ENCODE peak calls at places on chromosomes 5 and 9, in ten cellular contexts. I is H54, Y is testis, V is IMR-90, L is heart left ventricle, X is HepG2, P is endothelial cell of umbilical vein, B is esophagus muscularis mucosa, T is suprapubic skin, E is uterus. Q is an unnamed sample.
A peak's percentile ranks its signal among the peaks of the same experiment; 100 is the strongest.

GRCh38 chr9:118882674-118883073 is 486.6 kb downstream of the BRINP1 start:
- DNase-seq in V (no peak), L (no peak), E (no peak), B (no peak), I (peak; percentile 15), Y (no peak), T (no peak), P (no peak), X (no peak), Q (no peak)

GRCh38 chr5:115535479-115536035 is 9.0 kb downstream of the FEM1C start:
- DNase-seq in B (no peak), T (no peak), V (no peak), L (no peak), Y (no peak), X (no peak), P (no peak), I (no peak), E (no peak), Q (no peak)

GRCh38 chr5:151082274-151082902 is 1.6 kb upstream of the TNIP1 start:
- DNase-seq in E (no peak), I (no peak), P (no peak), V (peak; percentile 37), Y (no peak), X (peak; percentile 43), B (no peak), L (no peak), T (no peak), Q (no peak)

GRCh38 chr9:33193818-33194217 is 26.7 kb upstream of the B4GALT1 start:
- DNase-seq in X (no peak), L (no peak), T (no peak), V (no peak), Y (no peak), B (no peak), P (no peak), E (no peak), I (no peak), Q (no peak)

GRCh38 chr5:149110406-149110805 is 30.9 kb upstream of the ABLIM3 start:
- DNase-seq in B (no peak), X (no peak), P (no peak), T (no peak), I (no peak), Y (no peak), V (peak; percentile 36), L (no peak), E (no peak), Q (no peak)

GRCh38 chr9:86783884-86784283 is 163.4 kb downstream of the GAS1 start:
- DNase-seq in B (peak; percentile 29), I (no peak), T (no peak), L (no peak), V (peak; percentile 90), E (no peak), P (no peak), Y (no peak), X (no peak), Q (no peak)

GRCh38 chr9:100322954-100323536 is 29.7 kb downstream of the TEX10 start:
- DNase-seq in V (peak; percentile 51), P (peak; percentile 52), E (no peak), L (no peak), T (no peak), Y (peak; percentile 52), X (peak; percentile 26), I (peak; percentile 11), B (no peak), Q (no peak)

GRCh38 chr9:16915126-16915831 is 44.8 kb upstream of the BNC2 start:
- DNase-seq in P (no peak), E (no peak), T (no peak), X (no peak), Y (no peak), I (no peak), L (no peak), V (no peak), B (no peak), Q (no peak)

GRCh38 chr5:156481741-156482140 is 154.8 kb downstream of the SGCD start:
- DNase-seq in V (peak; percentile 16), X (no peak), B (no peak), I (no peak), L (no peak), T (no peak), E (no peak), Y (no peak), P (no peak), Q (no peak)

GRCh38 chr5:174311531-174312269 is 266.2 kb downstream of the NSG2 start:
- DNase-seq in L (peak; percentile 60), T (peak; percentile 83), B (no peak), P (peak; percentile 29), I (peak; percentile 83), Y (peak; percentile 87), X (peak; percentile 10), E (peak; percentile 56), V (peak; percentile 34), Q (peak; percentile 86)

GRCh38 chr5:1564182-1564748 is 40.5 kb upstream of the LPCAT1 start:
- DNase-seq in V (peak; percentile 30), L (peak; percentile 51), Y (no peak), E (no peak), I (peak; percentile 80), X (peak; percentile 84), T (peak; percentile 74), P (peak; percentile 70), B (no peak), Q (no peak)

GRCh38 chr5:179227578-179228311 is 117.5 kb downstream of the ADAMTS2 start:
- DNase-seq in B (no peak), I (no peak), T (peak; percentile 61), V (no peak), X (no peak), L (no peak), P (no peak), Y (no peak), E (peak; percentile 26), Q (peak; percentile 57)

GRCh38 chr5:35470866-35471265 is 146.8 kb upstream of the SPEF2 start:
- DNase-seq in B (no peak), X (peak; percentile 44), E (no peak), L (no peak), P (no peak), I (no peak), T (no peak), Y (no peak), V (peak; percentile 13), Q (no peak)

GRCh38 chr9:77454668-77455067 is 193.5 kb downstream of the GNA14 start:
- DNase-seq in E (no peak), V (peak; percentile 64), B (no peak), P (no peak), Y (no peak), X (no peak), L (no peak), T (no peak), I (no peak), Q (no peak)

GRCh38 chr9:6049798-6050197 is 34.4 kb upstream of the RANBP6 start:
- DNase-seq in Y (peak; percentile 50), B (no peak), V (no peak), P (peak; percentile 21), E (no peak), I (no peak), T (no peak), L (no peak), X (peak; percentile 30), Q (no peak)

DNA sequence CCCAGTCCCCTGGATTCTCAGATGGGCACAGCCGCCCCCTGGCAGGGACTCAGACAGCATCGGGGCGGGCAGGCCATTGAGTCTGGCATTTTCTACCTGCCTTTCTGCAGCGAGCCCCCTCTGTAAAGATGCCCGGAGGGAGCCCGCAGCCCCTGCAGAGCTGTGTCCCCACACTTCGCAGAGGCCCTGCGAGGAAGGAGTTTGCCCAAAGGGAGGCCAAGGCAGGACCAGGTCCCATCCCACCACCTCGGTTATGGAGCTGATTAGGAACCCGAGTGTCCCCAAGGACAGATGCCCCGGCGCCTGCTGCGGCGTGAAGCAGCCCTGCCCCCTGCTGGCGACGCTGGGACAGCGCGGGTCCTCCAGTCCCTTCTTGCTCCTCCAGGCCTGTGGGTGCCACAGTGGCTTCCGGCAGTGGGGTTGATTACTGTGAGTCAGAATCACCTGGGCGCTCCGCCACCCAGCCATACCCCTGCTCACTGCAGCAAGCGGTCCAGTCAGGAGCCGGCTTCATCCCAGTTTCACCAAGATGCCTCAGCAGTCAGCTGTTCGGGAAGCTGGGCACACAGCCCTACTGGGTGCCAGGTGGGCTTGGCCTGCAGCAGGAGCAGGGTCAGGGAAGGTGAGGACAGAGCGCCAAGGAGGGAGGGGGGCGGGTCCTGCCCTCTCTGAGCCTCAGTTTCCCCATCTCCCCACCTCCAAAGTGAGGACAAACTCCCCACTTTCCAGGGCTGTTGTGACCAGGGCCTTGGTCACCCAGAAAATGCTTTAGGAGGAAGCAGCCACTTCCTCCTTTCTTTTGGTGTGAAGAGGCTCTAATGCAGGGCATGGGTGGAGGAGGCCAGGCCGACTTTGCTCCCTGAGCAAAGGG is 117.1 kb downstream of the RXRA start:
- DNase-seq in X (peak; percentile 71), I (peak; percentile 100), P (peak; percentile 70), E (peak; percentile 87), L (peak; percentile 86), T (peak; percentile 94), Y (peak; percentile 83), B (peak; percentile 95), V (peak; percentile 93), Q (peak; percentile 85)
- TF ChIP-seq POLR2A in X (no peak), I (no peak), P (no peak), E (peak; percentile 35), L (no peak), T (no peak), Y (no peak), B (no peak), V (peak; percentile 50), Q (no peak)

DNA sequence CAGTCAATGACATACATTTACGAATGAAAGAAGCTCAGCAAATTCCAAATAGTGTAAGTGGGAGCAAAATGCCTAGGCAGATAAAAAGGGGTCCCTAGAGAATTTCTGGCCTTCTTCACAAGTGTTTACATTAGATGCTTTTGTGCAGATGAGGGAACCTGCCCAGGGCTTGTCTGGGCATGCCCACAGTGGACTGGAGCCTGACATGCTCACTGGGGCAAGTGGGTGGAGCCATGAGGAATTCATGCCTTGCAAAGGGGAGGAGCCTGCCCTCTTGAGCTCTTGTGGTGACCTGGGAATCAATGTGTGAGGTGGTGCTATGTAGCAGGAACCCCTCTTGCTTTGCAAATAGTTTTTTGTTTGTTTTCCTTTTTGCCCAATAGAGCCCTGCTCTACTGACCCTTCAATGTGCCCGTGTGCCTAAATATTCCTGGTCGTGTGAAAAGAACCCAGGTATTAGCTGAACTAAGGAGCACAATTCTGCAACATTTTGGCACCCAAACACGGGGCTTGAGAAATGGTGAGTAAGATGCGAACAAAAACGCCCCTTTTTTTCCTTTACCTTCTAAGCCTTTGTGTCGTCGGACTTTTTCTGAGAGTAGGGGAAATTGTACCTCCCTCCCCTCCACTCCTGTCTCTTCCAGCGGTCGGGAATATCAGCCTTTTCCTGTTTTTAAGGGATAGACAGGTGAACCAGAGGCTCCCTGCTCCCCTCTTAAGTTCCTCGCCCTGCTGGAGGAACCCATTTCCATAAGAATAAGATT is 433.8 kb upstream of the CDH9 start:
- DNase-seq in L (no peak), T (no peak), P (no peak), I (no peak), Y (peak; percentile 60), B (no peak), V (peak; percentile 19), X (peak; percentile 98), E (no peak), Q (no peak)
- TF ChIP-seq POLR2A in L (no peak), T (no peak), P (no peak), I (no peak), Y (no peak), B (no peak), V (no peak), X (peak; percentile 84), E (no peak), Q (no peak)

GRCh38 chr9:127568971-127569818 is 42.9 kb upstream of the STXBP1 start:
- DNase-seq in E (peak; percentile 81), V (peak; percentile 72), B (peak; percentile 96), T (no peak), P (peak; percentile 63), L (peak; percentile 80), Y (peak; percentile 76), I (no peak), X (peak; percentile 55), Q (peak; percentile 88)
- TF ChIP-seq POLR2A in E (peak; percentile 66), V (peak; percentile 78), B (no peak), T (peak; percentile 55), P (peak; percentile 67), L (peak; percentile 60), Y (peak; percentile 17), I (peak; percentile 75), X (peak; percentile 48), Q (no peak)

GRCh38 chr5:88688981-88689661 is 193.9 kb downstream of the MEF2C start:
- DNase-seq in I (no peak), Y (no peak), V (no peak), L (no peak), T (no peak), E (no peak), B (no peak), X (no peak), P (no peak), Q (no peak)
- TF ChIP-seq POLR2A in I (no peak), Y (no peak), V (no peak), L (no peak), T (no peak), E (no peak), B (no peak), X (no peak), P (no peak), Q (no peak)